ENCODE peak calls at places on chromosome 1, in eight cellular contexts. H, M, G, J, W, E, F and K are unnamed samples.

GRCh38 chr1:241470361-241470760 is 49.2 kb downstream of the FH start:
- DNase-seq in H (no peak), M (no peak), G (no peak), J (no peak), W (no peak), E (no peak), F (no peak), K (no peak)

GRCh38 chr1:43935711-43936427 is 2.3 kb downstream of the ARTN start:
- DNase-seq in H (no peak), M (no peak), G (no peak), J (no peak), W (no peak), E (peak), F (no peak), K (no peak)

GRCh38 chr1:180800945-180801344 is 111.8 kb upstream of the KIAA1614 start:
- DNase-seq in H (no peak), M (no peak), G (no peak), J (peak), W (no peak), E (no peak), F (no peak), K (no peak)

GRCh38 chr1:16125088-16125470 is 30.8 kb downstream of the EPHA2 start:
- DNase-seq in H (no peak), M (no peak), G (no peak), J (no peak), W (no peak), E (no peak), F (no peak), K (no peak)

GRCh38 chr1:23558140-23558871 is 995 bp downstream of the ID3 start:
- DNase-seq in H (no peak), M (no peak), G (no peak), J (peak), W (peak), E (peak), F (peak), K (no peak)

GRCh38 chr1:84721152-84721551 is 30.9 kb upstream of the SSX2IP start:
- DNase-seq in H (no peak), M (no peak), G (no peak), J (no peak), W (no peak), E (no peak), F (no peak), K (no peak)

GRCh38 chr1:48870596-48870995 is 93.9 kb upstream of the BEND5 start:
- DNase-seq in H (no peak), M (no peak), G (no peak), J (peak), W (peak), E (no peak), F (no peak), K (no peak)

GRCh38 chr1:17791464-17791863 is 36.3 kb downstream of the ACTL8 start:
- DNase-seq in H (no peak), M (no peak), G (no peak), J (no peak), W (no peak), E (no peak), F (no peak), K (no peak)

GRCh38 chr1:234543442-234544093 is 64.6 kb upstream of the TARBP1 start:
- DNase-seq in H (no peak), M (no peak), G (no peak), J (peak), W (no peak), E (peak), F (no peak), K (no peak)

GRCh38 chr1:70090875-70091274 is 114.5 kb downstream of the LRRC40 start:
- DNase-seq in H (no peak), M (peak), G (no peak), J (no peak), W (no peak), E (no peak), F (no peak), K (no peak)

GRCh38 chr1:206955476-206956312 is 9.4 kb upstream of the PIGR start:
- DNase-seq in H (no peak), M (no peak), G (no peak), J (no peak), W (no peak), E (no peak), F (no peak), K (no peak)

GRCh38 chr1:29029652-29030051 is 94.1 kb downstream of the TMEM200B start:
- DNase-seq in H (no peak), M (no peak), G (no peak), J (no peak), W (no peak), E (no peak), F (no peak), K (no peak)

GRCh38 chr1:175015243-175015642 is 8.0 kb downstream of the MRPS14 start:
- DNase-seq in H (no peak), M (no peak), G (no peak), J (no peak), W (no peak), E (no peak), F (no peak), K (no peak)

GRCh38 chr1:79501153-79501552 is 494.6 kb upstream of the ADGRL4 start:
- DNase-seq in H (no peak), M (no peak), G (no peak), J (no peak), W (no peak), E (no peak), F (no peak), K (no peak)

GRCh38 chr1:11355594-11356467 is 82.8 kb downstream of the UBIAD1 start:
- DNase-seq in H (no peak), M (no peak), G (no peak), J (peak), W (no peak), E (no peak), F (no peak), K (no peak)

GRCh38 chr1:221783437-221783836 is 41.5 kb upstream of the DUSP10 start:
- DNase-seq in H (no peak), M (no peak), G (no peak), J (no peak), W (no peak), E (no peak), F (no peak), K (no peak)

GRCh38 chr1:50973875-50974617 is 4.0 kb downstream of the CDKN2C start:
- DNase-seq in H (no peak), M (no peak), G (no peak), J (peak), W (no peak), E (no peak), F (no peak), K (no peak)

GRCh38 chr1:186175588-186175987 is 199.5 kb downstream of the TPR start:
- DNase-seq in H (no peak), M (no peak), G (no peak), J (no peak), W (no peak), E (no peak), F (no peak), K (no peak)

GRCh38 chr1:192763756-192764155 is 45.1 kb upstream of the RGS2 start:
- DNase-seq in H (no peak), M (peak), G (no peak), J (no peak), W (no peak), E (no peak), F (no peak), K (no peak)

GRCh38 chr1:187264995-187265602 is 436.4 kb downstream of the PLA2G4A start:
- DNase-seq in H (no peak), M (peak), G (no peak), J (peak), W (peak), E (peak), F (no peak), K (no peak)

GRCh38 chr1:94806451-94806861 is 13.7 kb upstream of the SLC44A3 start:
- DNase-seq in H (no peak), M (no peak), G (no peak), J (no peak), W (no peak), E (no peak), F (no peak), K (no peak)

GRCh38 chr1:9593147-9593491 is 4.4 kb downstream of the TMEM201 start:
- DNase-seq in H (no peak), M (no peak), G (no peak), J (no peak), W (no peak), E (no peak), F (no peak), K (no peak)

GRCh38 chr1:206847337-206847834 is 18.0 kb upstream of the IL20 start:
- DNase-seq in H (no peak), M (no peak), G (no peak), J (no peak), W (no peak), E (peak), F (no peak), K (no peak)

GRCh38 chr1:94543893-94544635 is 2.5 kb upstream of the F3 start:
- DNase-seq in H (no peak), M (no peak), G (no peak), J (no peak), W (no peak), E (no peak), F (no peak), K (no peak)

GRCh38 chr1:12161662-12162458 is 4.9 kb upstream of the TNFRSF1B start:
- DNase-seq in H (peak), M (peak), G (peak), J (peak), W (peak), E (peak), F (peak), K (peak)

GRCh38 chr1:111747282-111747734 is 8.1 kb upstream of the INKA2 start:
- DNase-seq in H (peak), M (no peak), G (peak), J (peak), W (peak), E (peak), F (no peak), K (peak)

GRCh38 chr1:155609515-155610256 is at the start of gene MSTO1:
- DNase-seq in H (peak), M (peak), G (peak), J (peak), W (peak), E (peak), F (peak), K (peak)

GRCh38 chr1:211893260-211893659 is 62.7 kb upstream of the LPGAT1 start:
- DNase-seq in H (no peak), M (no peak), G (no peak), J (no peak), W (no peak), E (no peak), F (no peak), K (no peak)

GRCh38 chr1:92583821-92584760 is 97.4 kb upstream of the GFI1 start:
- DNase-seq in H (no peak), M (peak), G (no peak), J (no peak), W (no peak), E (no peak), F (no peak), K (no peak)

GRCh38 chr1:39272791-39273071 is 68.2 kb downstream of the MACF1 start:
- DNase-seq in H (no peak), M (no peak), G (no peak), J (no peak), W (no peak), E (no peak), F (no peak), K (no peak)

GRCh38 chr1:28602536-28603439 is 10.7 kb downstream of the RAB42 start:
- DNase-seq in H (no peak), M (peak), G (no peak), J (peak), W (peak), E (peak), F (no peak), K (no peak)

GRCh38 chr1:16409536-16410152 is 27.6 kb downstream of the SPATA21 start:
- DNase-seq in H (no peak), M (no peak), G (no peak), J (no peak), W (no peak), E (no peak), F (no peak), K (no peak)

GRCh38 chr1:160261526-160261877 is 847 bp downstream of the DCAF8 start:
- DNase-seq in H (peak), M (peak), G (peak), J (no peak), W (peak), E (peak), F (peak), K (peak)

GRCh38 chr1:10437052-10437451 is 6.8 kb downstream of the CENPS start:
- DNase-seq in H (no peak), M (no peak), G (no peak), J (no peak), W (no peak), E (no peak), F (no peak), K (no peak)

GRCh38 chr1:213987876-213988638 is at the start of gene PROX1:
- DNase-seq in H (peak), M (peak), G (peak), J (peak), W (no peak), E (peak), F (peak), K (no peak)